ENCODE peak calls at places on chromosomes 1 and 21, in five cellular contexts. H is pancreas, I is G401, D is Caki2, L is skeletal muscle cell. S is an unnamed sample.

GRCh38 chr1:224637510-224637909 is 21.4 kb downstream of the CNIH3 start:
- DNase-seq in I (no peak), H (no peak), L (peak), D (peak), S (no peak)

GRCh38 chr1:218426343-218426657 is 81.2 kb downstream of the TGFB2 start:
- DNase-seq in D (no peak), H (no peak), L (peak), I (peak), S (no peak)

GRCh38 chr1:53295746-53296722 is 31.8 kb downstream of the LRP8 start:
- DNase-seq in I (no peak), D (no peak), L (no peak), H (no peak), S (no peak)

GRCh38 chr1:10943991-10944730 is 68.3 kb upstream of the TARDBP start:
- DNase-seq in H (peak), D (no peak), L (no peak), I (no peak), S (peak)

GRCh38 chr1:151519667-151520066 is 8.5 kb downstream of the CGN start:
- DNase-seq in H (no peak), I (no peak), L (no peak), D (no peak), S (no peak)

GRCh38 chr1:6790146-6790545 is 4.9 kb downstream of the CAMTA1 start:
- DNase-seq in I (no peak), D (no peak), H (no peak), L (no peak), S (no peak)

GRCh38 chr1:65278344-65279091 is 30.8 kb upstream of the DNAJC6 start:
- DNase-seq in D (no peak), L (no peak), H (no peak), I (peak), S (no peak)

GRCh38 chr1:109928591-109929111 is 18.0 kb downstream of the CSF1 start:
- DNase-seq in I (peak), L (peak), D (no peak), H (peak), S (no peak)

GRCh38 chr21:28419110-28419509 is 573.6 kb downstream of the LTN1 start:
- DNase-seq in I (no peak), H (no peak), D (no peak), L (peak), S (no peak)

GRCh38 chr1:109104364-109105151 is 9.4 kb upstream of the ELAPOR1 start:
- DNase-seq in H (no peak), L (no peak), D (peak), I (no peak), S (no peak)